ENCODE peak calls at places on chromosomes 5 and 9, in four cellular contexts. R is astrocyte of the cerebellum; Y is COLO829; S is stimulated activated naive B cell treated with anti-CD40 and anti-IgM and Interleukin-4, amounts not matched to agents 10 μg/mL and 1 μg/mL and 100 μg/mL, for 72 hours. C is an unnamed sample.

GRCh38 chr9:5269249-5269715 is 35.2 kb downstream of the RLN2 start:
- DNase-seq in R (peak), Y (peak), S (no peak), C (no peak)

GRCh38 chr9:85743290-85744128 is 1.8 kb upstream of the AGTPBP1 start:
- DNase-seq in R (peak), Y (no peak), S (no peak), C (no peak)

GRCh38 chr5:36624277-36624676 is 17.9 kb downstream of the SLC1A3 start:
- DNase-seq in R (no peak), Y (no peak), S (no peak), C (no peak)

GRCh38 chr5:55276771-55277170 is 30.7 kb downstream of the DHX29 start:
- DNase-seq in R (no peak), Y (peak), S (no peak), C (no peak)

GRCh38 chr9:122039213-122039612 is 53.9 kb downstream of the TTLL11 start:
- DNase-seq in R (no peak), Y (no peak), S (no peak), C (no peak)

GRCh38 chr9:129143461-129143927 is 32.3 kb downstream of the PTPA start:
- DNase-seq in R (peak), Y (peak), S (no peak), C (no peak)

GRCh38 chr9:85258229-85258628 is 483.5 kb downstream of the AGTPBP1 start:
- DNase-seq in R (no peak), Y (no peak), S (no peak), C (no peak)

GRCh38 chr9:32986971-32987370 is 14.5 kb downstream of the APTX start:
- DNase-seq in R (no peak), Y (no peak), S (no peak), C (no peak)

GRCh38 chr5:149550608-149551226 is 522 bp downstream of the CSNK1A1 start:
- DNase-seq in R (no peak), Y (no peak), S (no peak), C (peak)

GRCh38 chr5:116573617-116574431 is 799 bp downstream of the SEMA6A start:
- DNase-seq in R (no peak), Y (no peak), S (no peak), C (peak)

GRCh38 chr5:125376059-125376641 is 629.7 kb upstream of the ZNF608 start:
- DNase-seq in R (no peak), Y (no peak), S (no peak), C (no peak)

GRCh38 chr5:88979244-88979643 is 96.3 kb upstream of the MEF2C start:
- DNase-seq in R (peak), Y (no peak), S (peak), C (peak)

C was measured in GM10248.